ENCODE peak calls at places on chromosomes 3 and 15, in five cellular contexts. One of them, this sample, is unnamed.

GRCh38 chr15:100786901-100787566 is 92.6 kb upstream of the ALDH1A3 start:
- DNase-seq in PC-3: no peak
- DNase-seq in OCI-LY7: no peak
- DNase-seq in IMR-90: no peak
- DNase-seq in astrocyte of the spinal cord: no peak
- DNase-seq in this sample: no peak

GRCh38 chr3:89107461-89108035 is at the start of gene EPHA3:
- DNase-seq in OCI-LY7: no peak
- DNase-seq in PC-3: no peak
- DNase-seq in IMR-90: peak; percentile 58
- DNase-seq in astrocyte of the spinal cord: peak; percentile 78
- DNase-seq in this sample: peak; percentile 61

GRCh38 chr3:192516850-192517249 is 210.5 kb downstream of the FGF12 start:
- DNase-seq in OCI-LY7: no peak
- DNase-seq in IMR-90: no peak
- DNase-seq in PC-3: no peak
- DNase-seq in astrocyte of the spinal cord: no peak
- DNase-seq in this sample: no peak

GRCh38 chr3:112308151-112308911 is 14.3 kb upstream of the SLC9C1 start:
- DNase-seq in OCI-LY7: no peak
- DNase-seq in IMR-90: peak; percentile 81
- DNase-seq in astrocyte of the spinal cord: peak; percentile 19
- DNase-seq in PC-3: no peak
- DNase-seq in this sample: peak; percentile 90

GRCh38 chr3:113272369-113272748 is 61.0 kb downstream of the BOC start:
- DNase-seq in IMR-90: no peak
- DNase-seq in astrocyte of the spinal cord: no peak
- DNase-seq in OCI-LY7: no peak
- DNase-seq in PC-3: no peak
- DNase-seq in this sample: no peak

GRCh38 chr3:152574461-152575079 is 260.4 kb upstream of the P2RY1 start:
- DNase-seq in PC-3: peak; percentile 66
- DNase-seq in IMR-90: peak; percentile 51
- DNase-seq in OCI-LY7: peak; percentile 35
- DNase-seq in astrocyte of the spinal cord: peak; percentile 70
- DNase-seq in this sample: peak; percentile 77

GRCh38 chr3:57810471-57811144 is 54.5 kb downstream of the SLMAP start:
- DNase-seq in astrocyte of the spinal cord: no peak
- DNase-seq in PC-3: no peak
- DNase-seq in IMR-90: no peak
- DNase-seq in OCI-LY7: no peak
- DNase-seq in this sample: no peak

GRCh38 chr15:90642464-90643300 is 74.5 kb upstream of the BLM start:
- DNase-seq in PC-3: no peak
- DNase-seq in IMR-90: no peak
- DNase-seq in astrocyte of the spinal cord: no peak
- DNase-seq in OCI-LY7: peak; percentile 46
- DNase-seq in this sample: no peak

GRCh38 chr3:71450162-71450561 is 133.4 kb downstream of the FOXP1 start:
- DNase-seq in astrocyte of the spinal cord: no peak
- DNase-seq in IMR-90: no peak
- DNase-seq in OCI-LY7: peak; percentile 36
- DNase-seq in PC-3: no peak
- DNase-seq in this sample: no peak

GRCh38 chr3:118927449-118927848 is 107.2 kb downstream of the IGSF11 start:
- DNase-seq in IMR-90: no peak
- DNase-seq in astrocyte of the spinal cord: no peak
- DNase-seq in PC-3: no peak
- DNase-seq in OCI-LY7: no peak
- DNase-seq in this sample: no peak

GRCh38 chr3:74642876-74643275 is 28.4 kb upstream of the CNTN3 start:
- DNase-seq in OCI-LY7: no peak
- DNase-seq in IMR-90: peak; percentile 15
- DNase-seq in astrocyte of the spinal cord: no peak
- DNase-seq in PC-3: no peak
- DNase-seq in this sample: no peak

GRCh38 chr15:98856540-98856907 is 151.1 kb downstream of the PGPEP1L start:
- DNase-seq in OCI-LY7: no peak
- DNase-seq in astrocyte of the spinal cord: peak; percentile 92
- DNase-seq in IMR-90: peak; percentile 96
- DNase-seq in PC-3: peak; percentile 74
- DNase-seq in this sample: peak; percentile 61

GRCh38 chr3:179852117-179852886 is 184.4 kb downstream of the PEX5L start:
- DNase-seq in PC-3: peak; percentile 63
- DNase-seq in IMR-90: peak; percentile 92
- DNase-seq in OCI-LY7: no peak
- DNase-seq in astrocyte of the spinal cord: peak; percentile 73
- DNase-seq in this sample: peak; percentile 2

GRCh38 chr3:78919021-78919755 is 848.6 kb downstream of the ROBO1 start:
- DNase-seq in astrocyte of the spinal cord: peak; percentile 92
- DNase-seq in PC-3: no peak
- DNase-seq in IMR-90: peak; percentile 98
- DNase-seq in OCI-LY7: no peak
- DNase-seq in this sample: peak; percentile 97

GRCh38 chr15:96560246-96560895 is 229.9 kb downstream of the NR2F2 start:
- DNase-seq in PC-3: no peak
- DNase-seq in OCI-LY7: no peak
- DNase-seq in IMR-90: no peak
- DNase-seq in astrocyte of the spinal cord: no peak
- DNase-seq in this sample: peak; percentile 5

GRCh38 chr15:56243774-56244236 is at the start of gene RFX7:
- DNase-seq in PC-3: peak; percentile 67
- DNase-seq in astrocyte of the spinal cord: peak; percentile 58
- DNase-seq in IMR-90: peak; percentile 73
- DNase-seq in OCI-LY7: peak; percentile 87
- DNase-seq in this sample: peak; percentile 64

GRCh38 chr3:89955141-89955540 is 847.7 kb downstream of the EPHA3 start:
- DNase-seq in IMR-90: no peak
- DNase-seq in PC-3: no peak
- DNase-seq in astrocyte of the spinal cord: peak; percentile 16
- DNase-seq in OCI-LY7: no peak
- DNase-seq in this sample: no peak

GRCh38 chr3:146091397-146091796 is 69.6 kb downstream of the PLOD2 start:
- DNase-seq in astrocyte of the spinal cord: no peak
- DNase-seq in OCI-LY7: no peak
- DNase-seq in IMR-90: no peak
- DNase-seq in PC-3: no peak
- DNase-seq in this sample: no peak

GRCh38 chr3:89617706-89618105 is 510.3 kb downstream of the EPHA3 start:
- DNase-seq in PC-3: no peak
- DNase-seq in OCI-LY7: no peak
- DNase-seq in astrocyte of the spinal cord: no peak
- DNase-seq in IMR-90: peak; percentile 1
- DNase-seq in this sample: no peak

GRCh38 chr15:62994975-62995730 is 47.4 kb upstream of the TPM1 start:
- DNase-seq in IMR-90: peak; percentile 60
- DNase-seq in PC-3: peak; percentile 63
- DNase-seq in OCI-LY7: no peak
- DNase-seq in astrocyte of the spinal cord: peak; percentile 23
- DNase-seq in this sample: no peak

GRCh38 chr3:192571197-192571791 is 156.0 kb downstream of the FGF12 start:
- DNase-seq in astrocyte of the spinal cord: peak; percentile 57
- DNase-seq in OCI-LY7: no peak
- DNase-seq in IMR-90: peak; percentile 32
- DNase-seq in PC-3: peak; percentile 70
- DNase-seq in this sample: peak; percentile 63

GRCh38 chr3:123123716-123124616 is 57.1 kb downstream of the PDIA5 start:
- DNase-seq in astrocyte of the spinal cord: no peak
- DNase-seq in OCI-LY7: no peak
- DNase-seq in IMR-90: no peak
- DNase-seq in PC-3: no peak
- DNase-seq in this sample: no peak

GRCh38 chr3:5162102-5162501 is 25.4 kb upstream of the EDEM1 start:
- DNase-seq in astrocyte of the spinal cord: peak; percentile 87
- DNase-seq in OCI-LY7: no peak
- DNase-seq in PC-3: peak; percentile 49
- DNase-seq in IMR-90: peak; percentile 79
- DNase-seq in this sample: peak; percentile 81

GRCh38 chr15:60790641-60791040 is 311.7 kb upstream of the ICE2 start:
- DNase-seq in OCI-LY7: no peak
- DNase-seq in IMR-90: no peak
- DNase-seq in PC-3: no peak
- DNase-seq in astrocyte of the spinal cord: no peak
- DNase-seq in this sample: no peak

GRCh38 chr15:29090617-29091466 is 178.8 kb downstream of the NSMCE3 start:
- DNase-seq in PC-3: peak; percentile 41
- DNase-seq in IMR-90: peak; percentile 11
- DNase-seq in OCI-LY7: peak; percentile 43
- DNase-seq in astrocyte of the spinal cord: no peak
- DNase-seq in this sample: peak; percentile 41

GRCh38 chr3:134477938-134478337 is 7.8 kb downstream of the ANAPC13 start:
- DNase-seq in PC-3: no peak
- DNase-seq in astrocyte of the spinal cord: no peak
- DNase-seq in IMR-90: no peak
- DNase-seq in OCI-LY7: no peak
- DNase-seq in this sample: no peak

GRCh38 chr3:170054204-170054603 is 16.4 kb downstream of the GPR160 start:
- DNase-seq in astrocyte of the spinal cord: no peak
- DNase-seq in IMR-90: no peak
- DNase-seq in PC-3: peak; percentile 46
- DNase-seq in OCI-LY7: peak; percentile 79
- DNase-seq in this sample: peak; percentile 30

GRCh38 chr15:35182841-35183479 is 97.9 kb upstream of the NANOGP8 start:
- DNase-seq in astrocyte of the spinal cord: peak; percentile 43
- DNase-seq in PC-3: no peak
- DNase-seq in OCI-LY7: no peak
- DNase-seq in IMR-90: no peak
- DNase-seq in this sample: no peak

GRCh38 chr3:159804726-159805410 is 183.8 kb upstream of the IL12A start:
- DNase-seq in astrocyte of the spinal cord: peak; percentile 89
- DNase-seq in PC-3: peak; percentile 93
- DNase-seq in OCI-LY7: peak; percentile 58
- DNase-seq in IMR-90: peak; percentile 92
- DNase-seq in this sample: peak; percentile 94

GRCh38 chr3:137764001-137764433 is at the start of gene SOX14:
- DNase-seq in OCI-LY7: no peak
- DNase-seq in PC-3: no peak
- DNase-seq in astrocyte of the spinal cord: no peak
- DNase-seq in IMR-90: no peak
- DNase-seq in this sample: no peak

GRCh38 chr3:169227911-169228310 is 435.6 kb downstream of the MECOM start:
- DNase-seq in PC-3: no peak
- DNase-seq in OCI-LY7: no peak
- DNase-seq in astrocyte of the spinal cord: peak; percentile 71
- DNase-seq in IMR-90: peak; percentile 71
- DNase-seq in this sample: peak; percentile 78

GRCh38 chr15:65177901-65178300 is 7.2 kb downstream of the CLPX start:
- DNase-seq in IMR-90: no peak
- DNase-seq in OCI-LY7: no peak
- DNase-seq in astrocyte of the spinal cord: no peak
- DNase-seq in PC-3: peak; percentile 51
- DNase-seq in this sample: no peak

GRCh38 chr3:58416191-58416590 is 17.4 kb downstream of the PDHB start:
- DNase-seq in astrocyte of the spinal cord: no peak
- DNase-seq in OCI-LY7: no peak
- DNase-seq in IMR-90: no peak
- DNase-seq in PC-3: no peak
- DNase-seq in this sample: no peak

GRCh38 chr3:194170793-194171192 is 34.8 kb downstream of the HES1 start:
- DNase-seq in OCI-LY7: no peak
- DNase-seq in astrocyte of the spinal cord: no peak
- DNase-seq in PC-3: no peak
- DNase-seq in IMR-90: no peak
- DNase-seq in this sample: no peak

GRCh38 chr3:71753716-71754609 is at the start of gene GPR27:
- DNase-seq in OCI-LY7: no peak
- DNase-seq in IMR-90: peak; percentile 12
- DNase-seq in astrocyte of the spinal cord: peak; percentile 16
- DNase-seq in PC-3: no peak
- DNase-seq in this sample: peak; percentile 38

GRCh38 chr3:34669490-34669889 is 871.1 kb downstream of the PDCD6IP start:
- DNase-seq in OCI-LY7: no peak
- DNase-seq in PC-3: no peak
- DNase-seq in IMR-90: no peak
- DNase-seq in astrocyte of the spinal cord: no peak
- DNase-seq in this sample: no peak

GRCh38 chr3:102258666-102259227 is 176.1 kb upstream of the ZPLD1 start:
- DNase-seq in astrocyte of the spinal cord: no peak
- DNase-seq in OCI-LY7: no peak
- DNase-seq in IMR-90: no peak
- DNase-seq in PC-3: no peak
- DNase-seq in this sample: no peak

GRCh38 chr3:44555753-44556152 is 760 bp downstream of the ZKSCAN7 start:
- DNase-seq in IMR-90: peak; percentile 18
- DNase-seq in OCI-LY7: no peak
- DNase-seq in PC-3: no peak
- DNase-seq in astrocyte of the spinal cord: peak; percentile 16
- DNase-seq in this sample: peak; percentile 15

GRCh38 chr3:46713898-46714552 is 3.6 kb downstream of the PRSS50 start:
- DNase-seq in OCI-LY7: no peak
- DNase-seq in PC-3: no peak
- DNase-seq in IMR-90: no peak
- DNase-seq in astrocyte of the spinal cord: no peak
- DNase-seq in this sample: no peak

GRCh38 chr3:9930804-9931418 is 2.7 kb upstream of the CRELD1 start:
- DNase-seq in OCI-LY7: peak; percentile 39
- DNase-seq in IMR-90: no peak
- DNase-seq in astrocyte of the spinal cord: no peak
- DNase-seq in PC-3: peak; percentile 28
- DNase-seq in this sample: peak; percentile 45
- TF ChIP-seq CTCF in OCI-LY7: peak; percentile 65
- TF ChIP-seq CTCF in IMR-90: no peak
- TF ChIP-seq CTCF in astrocyte of the spinal cord: peak; percentile 5
- TF ChIP-seq CTCF in PC-3: peak; percentile 47
- TF ChIP-seq CTCF in this sample: peak; percentile 21

GRCh38 chr15:80183886-80184285 is 31.1 kb downstream of the FAH start:
- DNase-seq in astrocyte of the spinal cord: no peak
- DNase-seq in IMR-90: peak; percentile 13
- DNase-seq in OCI-LY7: no peak
- DNase-seq in PC-3: peak; percentile 9
- DNase-seq in this sample: no peak
- H3K4me3 ChIP-seq in astrocyte of the spinal cord: no peak overlapping the region
- H3K4me3 ChIP-seq in IMR-90: no peak overlapping the region
- H3K4me3 ChIP-seq in OCI-LY7: no peak overlapping the region
- H3K4me3 ChIP-seq in PC-3: no peak overlapping the region
- H3K4me3 ChIP-seq in this sample: no peak overlapping the region

DNA sequence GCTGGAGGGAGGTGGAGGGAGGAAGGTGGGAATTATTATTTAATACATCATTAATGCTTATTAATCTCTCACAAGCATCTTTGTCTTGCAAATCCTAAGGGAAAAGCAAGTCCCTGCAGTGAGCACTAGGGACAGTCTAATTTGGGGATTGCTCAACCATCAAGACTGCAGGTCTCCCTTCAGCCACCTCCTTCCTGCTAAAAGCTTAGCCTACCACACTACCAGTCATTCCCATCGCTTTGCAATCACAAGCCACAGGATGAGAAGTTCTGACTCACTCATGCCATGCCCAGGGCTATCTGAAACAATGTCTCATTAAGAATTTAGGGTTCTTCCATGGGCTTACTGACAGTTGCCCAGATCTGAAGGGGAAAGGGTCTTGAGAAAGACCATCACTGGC is 51.0 kb upstream of the EIF1B start:
- DNase-seq in IMR-90: peak; percentile 2
- DNase-seq in PC-3: peak; percentile 66
- DNase-seq in OCI-LY7: no peak
- DNase-seq in astrocyte of the spinal cord: no peak
- DNase-seq in this sample: peak; percentile 24
- TF ChIP-seq CTCF in IMR-90: no peak
- TF ChIP-seq CTCF in PC-3: peak; percentile 29
- TF ChIP-seq CTCF in OCI-LY7: no peak
- TF ChIP-seq CTCF in astrocyte of the spinal cord: no peak
- TF ChIP-seq CTCF in this sample: no peak

GRCh38 chr3:129277829-129278271 is 820 bp upstream of the HMCES start:
- DNase-seq in IMR-90: peak; percentile 19
- DNase-seq in astrocyte of the spinal cord: peak; percentile 14
- DNase-seq in PC-3: no peak
- DNase-seq in OCI-LY7: peak; percentile 79
- DNase-seq in this sample: peak; percentile 26
- H3K4me3 ChIP-seq in IMR-90: no peak overlapping the region
- H3K4me3 ChIP-seq in astrocyte of the spinal cord: no peak overlapping the region
- H3K4me3 ChIP-seq in PC-3: peak overlapping the region; percentile 99
- H3K4me3 ChIP-seq in OCI-LY7: peak overlapping the region; percentile 93
- H3K4me3 ChIP-seq in this sample: no peak overlapping the region